ENCODE peak calls at places on chromosomes 7 and 10, in nine cellular contexts. V is CD4-positive, alpha-beta T cell; E is LoVo; Z is globus pallidus; C is NCI-H1048; N is CD8-positive, alpha-beta memory T cell; A is non-pigmented ciliary epithelial cell; P is cardiac septum; J is iPS-NIHi11. B is an unnamed sample.

GRCh38 chr10:77248104-77248503 is 389.5 kb downstream of the KCNMA1 start:
- DNase-seq in Z (no peak), V (no peak), C (no peak), E (no peak), A (no peak), J (no peak), N (no peak), P (no peak), B (no peak)

GRCh38 chr7:138770904-138771303 is 26.9 kb upstream of the TMEM213 start:
- DNase-seq in C (no peak), J (no peak), Z (no peak), A (no peak), N (no peak), P (no peak), V (no peak), E (no peak), B (no peak)

GRCh38 chr10:110156046-110156445 is 51.4 kb upstream of the MXI1 start:
- DNase-seq in J (no peak), N (no peak), C (no peak), V (no peak), P (no peak), E (no peak), A (no peak), Z (no peak), B (no peak)

GRCh38 chr10:7488418-7488829 is 77.6 kb upstream of the SFMBT2 start:
- DNase-seq in V (no peak), A (peak), J (no peak), C (no peak), Z (no peak), N (no peak), E (no peak), P (no peak), B (no peak)

GRCh38 chr10:30422296-30422695 is 11.7 kb upstream of the MAP3K8 start:
- DNase-seq in Z (no peak), A (no peak), C (no peak), V (no peak), N (no peak), J (no peak), E (no peak), P (no peak), B (no peak)

GRCh38 chr10:91389636-91390512 is 20.3 kb upstream of the HECTD2 start:
- DNase-seq in A (no peak), N (peak), V (no peak), C (peak), Z (peak), J (peak), E (peak), P (no peak), B (peak)

GRCh38 chr7:68309806-68310205 is 1288.5 kb upstream of the AUTS2 start:
- DNase-seq in C (no peak), J (no peak), P (no peak), Z (no peak), A (no peak), N (no peak), V (no peak), E (no peak), B (no peak)

GRCh38 chr10:28849309-28849708 is 172.0 kb downstream of the BAMBI start:
- DNase-seq in J (no peak), A (no peak), P (no peak), C (no peak), Z (no peak), N (no peak), E (no peak), V (no peak), B (no peak)

GRCh38 chr7:12954374-12954773 is 266.9 kb downstream of the ARL4A start:
- DNase-seq in V (no peak), P (no peak), A (no peak), E (no peak), C (no peak), N (no peak), J (no peak), Z (no peak), B (no peak)

GRCh38 chr10:31320598-31321211 is 1.7 kb downstream of the ZEB1 start:
- DNase-seq in N (peak), A (no peak), E (peak), Z (peak), J (peak), P (peak), C (no peak), V (peak), B (no peak)